ENCODE peak calls at places on chromosomes 3 and 15, in five cellular contexts. L is pancreas; W is MCF 10A; T is Caco-2; X is stimulated activated CD4-positive, alpha-beta T cell treated with anti-CD3 and anti-CD28 coated beads, TNF-alpha, amount 100 ng/mL, for 1 hour. D is an unnamed sample.

GRCh38 chr15:60840703-60841411 is 361.9 kb upstream of the ICE2 start:
- DNase-seq in L (no peak), W (no peak), T (no peak), X (peak), D (no peak)

GRCh38 chr3:87196879-87197278 is 30.2 kb upstream of the CHMP2B start:
- DNase-seq in L (no peak), W (no peak), T (no peak), X (no peak), D (no peak)

GRCh38 chr15:85542895-85543331 is 162.5 kb downstream of the AKAP13 start:
- DNase-seq in L (no peak), W (no peak), T (no peak), X (no peak), D (no peak)

GRCh38 chr15:75736256-75736655 is 23.6 kb upstream of the CSPG4 start:
- DNase-seq in L (peak), W (no peak), T (no peak), X (no peak), D (no peak)

GRCh38 chr3:110811050-110811449 is 260.6 kb upstream of the NECTIN3 start:
- DNase-seq in L (no peak), W (no peak), T (no peak), X (no peak), D (no peak)

GRCh38 chr3:161272524-161272923 is 51.4 kb downstream of the NMD3 start:
- DNase-seq in L (no peak), W (no peak), T (no peak), X (no peak), D (no peak)

GRCh38 chr3:42595682-42596081 is 4.8 kb upstream of the NKTR start:
- DNase-seq in L (no peak), W (no peak), T (no peak), X (no peak), D (no peak)

GRCh38 chr3:22729981-22730380 is 473.1 kb upstream of the UBE2E2 start:
- DNase-seq in L (no peak), W (peak), T (peak), X (no peak), D (no peak)

GRCh38 chr15:85380860-85381535 is 595 bp downstream of the AKAP13 start:
- DNase-seq in L (peak), W (peak), T (peak), X (peak), D (peak)

GRCh38 chr3:192409203-192409837 is 318.0 kb downstream of the FGF12 start:
- DNase-seq in L (peak), W (peak), T (no peak), X (no peak), D (no peak)

GRCh38 chr15:26102988-26103387 is 239.9 kb upstream of the ATP10A start:
- DNase-seq in L (no peak), W (no peak), T (no peak), X (no peak), D (no peak)

GRCh38 chr3:18302517-18302916 is 122.6 kb downstream of the SATB1 start:
- DNase-seq in L (no peak), W (peak), T (no peak), X (no peak), D (no peak)

GRCh38 chr3:132404276-132404675 is 13.0 kb upstream of the DNAJC13 start:
- DNase-seq in L (no peak), W (no peak), T (no peak), X (no peak), D (no peak)

GRCh38 chr3:124620600-124621063 is 109.6 kb upstream of the UMPS start:
- DNase-seq in L (no peak), W (peak), T (peak), X (no peak), D (no peak)

GRCh38 chr3:178078933-178079332 is 457.3 kb upstream of the KCNMB2 start:
- DNase-seq in L (no peak), W (no peak), T (no peak), X (no peak), D (no peak)

GRCh38 chr3:46695962-46696922 is 2.8 kb upstream of the ALS2CL start:
- DNase-seq in L (peak), W (peak), T (no peak), X (no peak), D (no peak)

GRCh38 chr3:3038201-3038991 is 71.8 kb downstream of the IL5RA start:
- DNase-seq in L (no peak), W (peak), T (peak), X (no peak), D (no peak)

GRCh38 chr15:64847876-64848716 is 6.4 kb downstream of the PLEKHO2 start:
- DNase-seq in L (no peak), W (no peak), T (no peak), X (no peak), D (no peak)

GRCh38 chr3:186825294-186825821 is 17.2 kb upstream of the ADIPOQ start:
- DNase-seq in L (peak), W (no peak), T (no peak), X (no peak), D (peak)

GRCh38 chr15:96888764-96889163 is 558.3 kb downstream of the NR2F2 start:
- DNase-seq in L (no peak), W (no peak), T (no peak), X (no peak), D (no peak)